ENCODE peak calls at places on chromosomes 3 and 15, in six cellular contexts. X is transverse colon, V is H1, U is A549, R is sigmoid colon, L is stomach. H is an unnamed sample. For H3K9me3, the result is how much of the 10 kb centered on the place peaks cover.

GRCh38 chr15:81023483-81024264 is 23.0 kb downstream of the TLNRD1 start:
- DNase-seq in X (peak), V (no peak), R (peak), U (no peak), L (no peak), H (peak)

GRCh38 chr3:188947401-188947982 is 224.3 kb upstream of the TPRG1 start:
- DNase-seq in U (peak), V (peak), X (peak), R (peak), L (peak), H (peak)

GRCh38 chr3:47896736-47897135 is 93.8 kb downstream of the DHX30 start:
- DNase-seq in R (no peak), U (no peak), X (no peak), L (no peak), V (no peak), H (no peak)

GRCh38 chr3:135192929-135193328 is 397.9 kb downstream of the EPHB1 start:
- DNase-seq in X (no peak), L (no peak), R (no peak), U (no peak), V (no peak), H (no peak)

GRCh38 chr3:72255191-72255590 is 470.2 kb upstream of the PROK2 start:
- DNase-seq in R (no peak), X (peak), L (peak), V (no peak), U (no peak), H (no peak)

GRCh38 chr3:119227064-119227850 is 13.4 kb downstream of the B4GALT4 start:
- DNase-seq in R (no peak), X (no peak), V (no peak), L (no peak), U (no peak), H (no peak)

GRCh38 chr15:39153718-39154117 is 427.2 kb upstream of the THBS1 start:
- DNase-seq in U (no peak), V (no peak), R (no peak), X (peak), L (no peak), H (no peak)

GRCh38 chr3:117875887-117876286 is 1158.8 kb downstream of the IGSF11 start:
- DNase-seq in V (no peak), R (no peak), U (no peak), X (no peak), L (no peak), H (no peak)

GRCh38 chr15:100994597-100995446 is 75.7 kb downstream of the LRRK1 start:
- DNase-seq in X (no peak), R (peak), L (no peak), V (no peak), U (no peak), H (no peak)

GRCh38 chr3:153070153-153070868 is 91.7 kb upstream of the RAP2B start:
- DNase-seq in L (no peak), U (peak), X (no peak), R (no peak), V (no peak), H (no peak)

GRCh38 chr3:130379274-130379673 is 33.8 kb downstream of the COL6A5 start:
- DNase-seq in R (no peak), V (no peak), U (no peak), L (no peak), X (no peak), H (no peak)

GRCh38 chr3:113623324-113623723 is 73.1 kb downstream of the USF3 start:
- DNase-seq in X (no peak), L (no peak), R (no peak), U (peak), V (peak), H (no peak)

GRCh38 chr3:121894191-121894990 is at the start of gene SLC15A2:
- DNase-seq in L (peak), X (no peak), V (no peak), R (no peak), U (no peak), H (no peak)

GRCh38 chr15:32908135-32908801 is 190.5 kb downstream of the GREM1 start:
- DNase-seq in V (no peak), U (no peak), R (no peak), L (no peak), X (peak), H (no peak)

DNA sequence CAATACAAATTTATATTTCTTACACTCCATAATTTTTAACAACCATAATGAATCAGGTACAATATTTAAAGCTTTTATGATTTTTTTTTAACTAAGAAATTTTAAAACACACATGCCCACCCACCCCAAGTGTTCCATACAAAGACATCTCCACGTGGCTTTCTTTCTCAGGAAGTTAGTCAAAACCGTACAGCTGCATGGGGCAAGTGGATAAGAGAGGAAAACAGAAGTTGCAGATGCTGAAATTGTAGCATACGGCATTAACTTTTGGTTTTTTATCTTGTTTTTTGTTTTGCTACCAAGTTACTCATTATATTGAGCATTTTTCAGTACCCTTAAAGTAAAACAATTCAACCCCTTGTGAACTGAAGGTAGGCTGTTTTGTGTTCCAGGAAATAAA is 14.8 kb downstream of the GNB4 start:
- DNase-seq in X (no peak), R (no peak), U (no peak), L (no peak), V (no peak), H (no peak)
- TF ChIP-seq EP300 in X (no peak), R (no peak), U (no peak), L (no peak), V (no peak), H (no peak)

DNA sequence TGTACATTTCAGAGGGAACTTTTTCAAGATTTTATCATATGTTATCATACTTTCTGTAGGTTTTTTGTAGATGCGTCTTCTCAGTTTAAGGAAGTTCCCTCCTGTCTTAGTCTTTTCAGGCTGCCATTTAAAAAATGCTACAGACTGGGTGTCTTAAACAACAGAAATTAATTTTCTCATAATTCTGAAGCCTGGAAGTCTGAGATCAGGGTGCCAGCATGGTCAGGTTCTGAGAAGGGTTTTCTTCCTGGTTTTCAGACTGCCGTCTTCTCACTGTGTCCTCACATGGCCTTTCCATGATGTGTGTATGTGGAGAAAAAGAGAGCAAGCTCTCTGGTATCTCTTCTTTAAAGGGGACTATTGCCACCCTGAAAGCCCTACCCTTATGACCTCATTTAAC is 189.9 kb upstream of the SOX2 start:
- DNase-seq in L (no peak), X (no peak), V (no peak), U (no peak), R (no peak), H (no peak)
- H3K9me3 ChIP-seq in L (under half), X (under half), V (under half), U (under half), R (under half), H (under half)

GRCh38 chr3:107621465-107621864 is 98.7 kb downstream of the BBX start:
- DNase-seq in V (no peak), X (no peak), U (no peak), L (no peak), R (no peak), H (no peak)
- TF ChIP-seq EP300 in V (no peak), X (no peak), U (no peak), L (no peak), R (no peak), H (no peak)

GRCh38 chr3:128858167-128858566 is 21.3 kb upstream of the ACAD9 start:
- DNase-seq in X (no peak), R (no peak), V (no peak), L (no peak), U (no peak), H (no peak)

GRCh38 chr3:128854382-128854939 is 25.0 kb upstream of the ACAD9 start:
- DNase-seq in V (no peak), L (no peak), U (peak), X (no peak), R (no peak), H (no peak)

GRCh38 chr3:128851601-128852000 is 27.8 kb upstream of the ACAD9 start:
- DNase-seq in U (no peak), X (no peak), V (no peak), R (no peak), L (no peak), H (no peak)

GRCh38 chr3:128853826-128854225 is 25.6 kb upstream of the ACAD9 start:
- DNase-seq in U (no peak), R (no peak), L (no peak), X (no peak), V (no peak), H (no peak)

DNA sequence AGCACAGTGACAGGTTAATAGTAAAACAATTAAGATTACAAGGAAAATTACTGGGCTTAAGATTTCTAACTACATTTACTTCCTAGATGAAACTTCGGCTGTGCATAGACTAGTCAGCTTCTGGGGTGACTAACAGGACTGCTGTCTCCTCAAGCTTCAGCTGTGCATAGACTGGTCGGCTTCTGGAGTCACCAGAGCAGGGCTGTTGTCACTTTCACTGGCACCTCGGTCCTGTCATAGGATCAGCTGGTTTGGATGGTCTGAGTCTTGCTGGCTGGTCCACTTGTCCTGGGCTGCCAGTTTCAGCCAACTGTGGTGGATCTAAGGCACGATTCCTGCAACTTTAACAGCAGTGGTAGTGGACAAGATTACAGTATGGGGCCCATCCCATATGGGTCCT is 23.8 kb upstream of the ACAD9 start:
- DNase-seq in X (no peak), U (no peak), V (no peak), L (no peak), R (no peak), H (no peak)
- H3K9me3 ChIP-seq in X (under half), U (under half), V (half or more), L (under half), R (under half), H (under half)

GRCh38 chr3:37491776-37492175 is 317.4 kb upstream of the LRRFIP2 start:
- DNase-seq in X (no peak), L (no peak), U (no peak), V (no peak), R (no peak), H (no peak)

GRCh38 chr3:37493485-37494080 is 319.2 kb upstream of the LRRFIP2 start:
- DNase-seq in U (no peak), L (no peak), X (no peak), V (no peak), R (no peak), H (no peak)

GRCh38 chr3:37492468-37492867 is 318.1 kb upstream of the LRRFIP2 start:
- DNase-seq in L (no peak), X (no peak), V (no peak), U (no peak), R (no peak), H (no peak)

GRCh38 chr3:37494206-37494605 is 319.8 kb upstream of the LRRFIP2 start:
- DNase-seq in R (no peak), L (no peak), U (no peak), V (no peak), X (no peak), H (no peak)

DNA sequence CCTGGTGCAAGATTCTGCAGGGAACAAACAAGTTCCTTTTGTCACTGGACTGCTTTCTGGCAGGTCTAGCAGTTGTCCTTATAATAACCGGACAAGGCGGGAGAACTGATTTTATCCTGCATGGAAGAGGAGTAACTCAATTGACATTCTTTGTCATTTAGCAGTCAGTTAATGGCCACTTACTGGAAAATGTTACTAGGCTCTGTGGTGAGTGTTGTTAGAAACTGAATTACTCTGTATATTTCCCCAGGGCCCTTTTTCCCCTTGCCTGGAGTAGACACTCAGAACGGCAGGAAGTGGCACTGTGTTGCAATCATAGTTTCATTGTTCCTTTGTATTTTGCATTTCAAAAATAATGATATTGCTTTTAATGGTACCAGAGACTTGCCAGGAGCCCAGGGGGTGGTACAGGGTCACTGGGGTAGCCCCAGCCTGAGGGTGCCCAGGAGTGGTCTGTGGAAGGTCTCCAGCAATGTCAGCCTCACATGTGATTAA is 318.6 kb upstream of the LRRFIP2 start:
- DNase-seq in R (no peak), U (no peak), X (no peak), L (no peak), V (no peak), H (no peak)
- TF ChIP-seq EP300 in R (no peak), U (no peak), X (no peak), L (no peak), V (no peak), H (peak)

H was measured in tibial nerve.